ENCODE peak calls at places on chromosomes 16 and 17, in five cellular contexts. M, R, J, N and L are unnamed samples.
A peak's percentile ranks its signal among the peaks of the same experiment; 100 is the strongest.

GRCh38 chr17:79360196-79360595 is 250.7 kb downstream of the RBFOX3 start:
- DNase-seq in M (no peak), R (no peak), J (no peak), N (no peak), L (no peak)

GRCh38 chr17:50111687-50112655 is 16.8 kb downstream of the PDK2 start:
- DNase-seq in M (no peak), R (no peak), J (peak; percentile 85), N (no peak), L (no peak)

GRCh38 chr16:58198022-58198683 is at the start of gene CSNK2A2:
- DNase-seq in M (peak; percentile 75), R (peak; percentile 46), J (peak; percentile 70), N (peak; percentile 83), L (no peak)

GRCh38 chr16:28067604-28068382 is 4.3 kb upstream of the GSG1L start:
- DNase-seq in M (no peak), R (no peak), J (no peak), N (no peak), L (peak; percentile 17)

GRCh38 chr16:65176603-65177002 is 54.7 kb upstream of the CDH11 start:
- DNase-seq in M (no peak), R (no peak), J (peak; percentile 51), N (no peak), L (peak; percentile 75)

GRCh38 chr16:88561485-88562369 is 8.5 kb upstream of the ZC3H18 start:
- DNase-seq in M (peak; percentile 19), R (peak; percentile 31), J (peak; percentile 36), N (peak; percentile 60), L (no peak)

GRCh38 chr17:78184868-78185267 is 2.0 kb downstream of the TK1 start:
- DNase-seq in M (no peak), R (peak; percentile 75), J (no peak), N (no peak), L (no peak)

GRCh38 chr17:38454528-38454927 is 26.3 kb downstream of the ARHGAP23 start:
- DNase-seq in M (no peak), R (peak; percentile 67), J (peak; percentile 90), N (no peak), L (no peak)

GRCh38 chr16:46632778-46633733 is 11.9 kb upstream of the SHCBP1 start:
- DNase-seq in M (no peak), R (no peak), J (no peak), N (no peak), L (no peak)

GRCh38 chr16:16073884-16074781 is 124.7 kb downstream of the ABCC1 start:
- DNase-seq in M (no peak), R (peak; percentile 92), J (no peak), N (no peak), L (peak; percentile 36)

GRCh38 chr16:85662036-85662812 is 26.5 kb downstream of the GINS2 start:
- DNase-seq in M (no peak), R (no peak), J (no peak), N (no peak), L (no peak)

GRCh38 chr17:55690105-55690508 is 32.6 kb downstream of the TMEM100 start:
- DNase-seq in M (peak; percentile 10), R (no peak), J (no peak), N (no peak), L (no peak)

GRCh38 chr17:44222112-44222869 is 2.8 kb upstream of the UBTF start:
- DNase-seq in M (peak; percentile 50), R (peak; percentile 88), J (peak; percentile 86), N (peak; percentile 72), L (no peak)

GRCh38 chr17:81471804-81472456 is 40.7 kb downstream of the ACTG1 start:
- DNase-seq in M (peak; percentile 33), R (no peak), J (no peak), N (no peak), L (peak; percentile 85)

GRCh38 chr17:81512984-81513668 is 527 bp upstream of the ACTG1 start:
- DNase-seq in M (peak; percentile 60), R (peak; percentile 67), J (peak; percentile 74), N (peak; percentile 81), L (no peak)

GRCh38 chr17:50364061-50364458 is 8.9 kb downstream of the MRPL27 start:
- DNase-seq in M (no peak), R (no peak), J (no peak), N (no peak), L (no peak)

GRCh38 chr17:49932131-49932723 is 36.8 kb upstream of the DLX4 start:
- DNase-seq in M (no peak), R (no peak), J (no peak), N (no peak), L (no peak)

GRCh38 chr16:69893086-69893485 is 58.0 kb upstream of the CLEC18A start:
- DNase-seq in M (no peak), R (no peak), J (no peak), N (no peak), L (no peak)

GRCh38 chr16:11677451-11677951 is 9.2 kb downstream of the SNN start:
- DNase-seq in M (peak; percentile 13), R (peak; percentile 23), J (no peak), N (no peak), L (no peak)

GRCh38 chr17:37079735-37080134 is 131.0 kb downstream of the AATF start:
- DNase-seq in M (no peak), R (no peak), J (no peak), N (no peak), L (no peak)

GRCh38 chr16:26464576-26465266 is 602.0 kb upstream of the C16orf82 start:
- DNase-seq in M (no peak), R (no peak), J (no peak), N (no peak), L (no peak)

GRCh38 chr16:87436225-87437172 is 44.4 kb downstream of the MAP1LC3B start:
- DNase-seq in M (no peak), R (no peak), J (no peak), N (peak; percentile 49), L (no peak)

GRCh38 chr16:55539049-55539448 is 27.4 kb upstream of the CAPNS2 start:
- DNase-seq in M (no peak), R (no peak), J (no peak), N (no peak), L (no peak)

GRCh38 chr17:66494023-66494803 is 191.8 kb downstream of the PRKCA start:
- DNase-seq in M (no peak), R (peak; percentile 38), J (no peak), N (no peak), L (peak; percentile 55)

GRCh38 chr17:7217113-7217987 is 2.3 kb downstream of the DLG4 start:
- DNase-seq in M (no peak), R (no peak), J (peak; percentile 79), N (peak; percentile 35), L (no peak)

GRCh38 chr17:4498461-4499397 is at the start of gene SPNS2:
- DNase-seq in M (peak; percentile 73), R (peak; percentile 44), J (peak; percentile 62), N (peak; percentile 70), L (no peak)

GRCh38 chr17:35129154-35129972 is 7.9 kb downstream of the FNDC8 start:
- DNase-seq in M (no peak), R (no peak), J (no peak), N (no peak), L (no peak)

GRCh38 chr16:86317617-86318021 is 192.7 kb upstream of the FOXF1 start:
- DNase-seq in M (no peak), R (no peak), J (no peak), N (no peak), L (no peak)

GRCh38 chr17:45820052-45820780 is 24.5 kb upstream of the SPPL2C start:
- DNase-seq in M (no peak), R (no peak), J (no peak), N (no peak), L (no peak)

GRCh38 chr17:80455328-80455710 is 21.1 kb downstream of the NPTX1 start:
- DNase-seq in M (peak; percentile 15), R (no peak), J (no peak), N (peak; percentile 65), L (no peak)

GRCh38 chr17:45013021-45013997 is 38.1 kb downstream of the DCAKD start:
- DNase-seq in M (no peak), R (no peak), J (peak; percentile 23), N (no peak), L (peak; percentile 44)

GRCh38 chr16:71461686-71462648 is at the start of gene ZNF23:
- DNase-seq in M (peak; percentile 82), R (peak; percentile 72), J (peak; percentile 82), N (peak; percentile 86), L (peak; percentile 10)

GRCh38 chr16:50445603-50446250 is 76.9 kb upstream of the BRD7 start:
- DNase-seq in M (no peak), R (no peak), J (no peak), N (no peak), L (no peak)

GRCh38 chr17:13113821-13114525 is 96.1 kb upstream of the ELAC2 start:
- DNase-seq in M (no peak), R (no peak), J (no peak), N (no peak), L (no peak)

GRCh38 chr17:34156741-34157589 is 98.1 kb upstream of the CCL2 start:
- DNase-seq in M (no peak), R (no peak), J (no peak), N (no peak), L (no peak)